ENCODE peak calls at places on chromosomes 2 and 18, in six cellular contexts. M is HepG2, C is K562, G is HCT116, V is H1, J is SK-N-SH. A is an unnamed sample.

GRCh38 chr2:220619525-220620267 is 952.4 kb downstream of the EPHA4 start:
- DNase-seq in M (no peak), C (no peak), G (peak), V (no peak), J (no peak), A (no peak)

GRCh38 chr18:32549248-32549842 is 78.7 kb upstream of the GAREM1 start:
- DNase-seq in M (peak), C (peak), G (peak), V (peak), J (peak), A (peak)

GRCh38 chr18:58670561-58671121 is 624 bp upstream of the MALT1 start:
- DNase-seq in M (no peak), C (no peak), G (peak), V (no peak), J (peak), A (no peak)

GRCh38 chr18:11454021-11454420 is 155.4 kb upstream of the SLC35G4 start:
- DNase-seq in M (no peak), C (no peak), G (no peak), V (no peak), J (no peak), A (no peak)

GRCh38 chr2:210190345-210190744 is 19.1 kb upstream of the KANSL1L start:
- DNase-seq in M (no peak), C (no peak), G (no peak), V (no peak), J (no peak), A (no peak)

GRCh38 chr18:61998335-61998734 is 105.5 kb upstream of the RNF152 start:
- DNase-seq in M (no peak), C (no peak), G (no peak), V (no peak), J (no peak), A (peak)

GRCh38 chr2:110157153-110157793 is 41.7 kb upstream of the MALL start:
- DNase-seq in M (peak), C (peak), G (peak), V (no peak), J (peak), A (peak)

GRCh38 chr2:176494949-176495353 is 225.7 kb downstream of the MTX2 start:
- DNase-seq in M (no peak), C (no peak), G (no peak), V (no peak), J (no peak), A (no peak)

GRCh38 chr2:40384714-40385113 is 67.2 kb downstream of the SLC8A1 start:
- DNase-seq in M (no peak), C (no peak), G (no peak), V (no peak), J (no peak), A (no peak)

GRCh38 chr2:148023861-148024260 is 3.0 kb downstream of the MBD5 start:
- DNase-seq in M (no peak), C (no peak), G (no peak), V (no peak), J (no peak), A (no peak)
- H3K9ac ChIP-seq in M (no peak), C (no peak), G (no peak), V (no peak), J (no peak), A (no peak)

GRCh38 chr2:200618051-200618419 is 32.2 kb downstream of the AOX1 start:
- DNase-seq in M (no peak), C (no peak), G (no peak), V (no peak), J (no peak), A (no peak)

GRCh38 chr2:200616656-200617055 is 30.8 kb downstream of the AOX1 start:
- DNase-seq in M (no peak), C (no peak), G (no peak), V (no peak), J (no peak), A (no peak)

GRCh38 chr2:200617089-200618050 is 31.6 kb downstream of the AOX1 start:
- DNase-seq in M (no peak), C (no peak), G (no peak), V (no peak), J (no peak), A (no peak)

GRCh38 chr2:200615247-200615646 is 29.4 kb downstream of the AOX1 start:
- DNase-seq in M (peak), C (no peak), G (no peak), V (no peak), J (no peak), A (peak)

DNA sequence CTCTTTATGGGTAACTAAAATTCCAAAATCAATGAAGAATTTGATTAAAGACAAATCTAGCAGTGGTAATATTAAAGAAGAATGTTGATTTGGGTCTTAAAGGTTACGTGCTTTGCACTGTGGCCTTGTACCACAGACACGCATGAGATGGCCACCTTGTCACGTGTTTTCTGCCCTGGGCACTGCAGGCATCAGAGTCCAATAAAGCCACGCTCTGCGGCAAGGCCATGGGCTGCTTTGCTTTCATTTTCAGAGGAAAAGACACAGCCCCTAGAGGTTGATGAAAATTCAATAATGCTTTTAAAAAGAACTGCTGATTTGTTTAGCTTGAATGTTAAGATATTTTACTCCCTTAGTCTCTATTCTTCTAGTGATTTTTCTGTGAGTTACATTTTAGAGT is 30.4 kb downstream of the AOX1 start:
- DNase-seq in M (no peak), C (no peak), G (no peak), V (no peak), J (no peak), A (no peak)
- TF ChIP-seq MAX in M (no peak), C (no peak), G (no peak), V (no peak), J (no peak), A (no peak)

DNA sequence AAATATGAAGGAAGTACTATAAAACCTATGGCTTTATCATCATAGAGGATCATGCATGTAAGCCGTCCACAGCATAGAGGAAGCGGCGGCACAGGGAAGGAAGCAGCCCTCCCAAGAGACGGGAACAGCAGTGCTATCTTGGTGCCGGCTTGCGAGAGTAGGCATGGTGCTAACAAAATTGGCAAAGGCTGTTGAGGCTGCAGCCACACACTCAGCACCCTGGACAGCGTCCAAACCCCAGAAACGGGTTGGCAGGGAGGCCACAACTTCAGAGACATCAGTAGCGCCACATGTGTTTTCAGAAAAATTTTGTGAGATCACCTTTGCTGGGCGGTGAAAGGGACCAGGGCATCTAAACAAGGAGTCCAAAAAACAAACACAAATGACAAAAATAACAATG is 37.7 kb downstream of the NETO1 start:
- DNase-seq in M (no peak), C (no peak), G (no peak), V (no peak), J (no peak), A (no peak)
- H3K9ac ChIP-seq in M (no peak), C (no peak), G (no peak), V (no peak), J (no peak), A (no peak)

GRCh38 chr18:48819276-48819675 is 131.5 kb downstream of the SMAD7 start:
- DNase-seq in M (no peak), C (no peak), G (no peak), V (no peak), J (no peak), A (no peak)

GRCh38 chr18:48818329-48819254 is 132.2 kb downstream of the SMAD7 start:
- DNase-seq in M (no peak), C (no peak), G (no peak), V (no peak), J (no peak), A (no peak)

GRCh38 chr18:48819781-48820482 is 130.8 kb downstream of the SMAD7 start:
- DNase-seq in M (no peak), C (no peak), G (no peak), V (no peak), J (no peak), A (no peak)

GRCh38 chr18:48821251-48821590 is 129.5 kb downstream of the SMAD7 start:
- DNase-seq in M (no peak), C (no peak), G (no peak), V (no peak), J (no peak), A (no peak)

GRCh38 chr18:48820483-48821250 is 130.1 kb downstream of the SMAD7 start:
- DNase-seq in M (no peak), C (no peak), G (no peak), V (no peak), J (no peak), A (no peak)
- TF ChIP-seq MAX in M (no peak), C (no peak), G (no peak), V (no peak), J (no peak), A (no peak)

DNA sequence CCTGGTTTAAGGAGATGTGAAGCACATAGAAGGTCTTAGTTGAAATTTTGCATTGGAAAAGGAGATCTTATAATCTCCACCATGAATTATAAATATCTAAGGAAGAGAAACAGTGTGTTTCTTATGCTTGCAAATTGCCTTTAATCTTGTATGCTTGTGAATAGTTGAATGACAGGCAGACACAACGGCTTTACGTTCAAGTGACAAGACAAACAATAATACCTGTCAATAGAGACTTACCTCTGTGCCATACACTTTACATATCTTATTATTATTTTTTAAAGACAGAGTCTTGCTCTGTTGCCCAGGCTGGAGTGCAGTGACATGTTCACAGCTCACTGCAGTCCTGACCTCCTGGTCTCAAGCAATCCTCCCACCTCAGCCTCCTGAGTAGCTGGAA is 113.7 kb downstream of the QPCT start:
- DNase-seq in M (no peak), C (no peak), G (no peak), V (no peak), J (no peak), A (no peak)
- H3K9ac ChIP-seq in M (no peak), C (no peak), G (no peak), V (no peak), J (no peak), A (no peak)